ENCODE peak calls at places on chromosome 16, in seven cellular contexts. One of them, this sample, is unnamed.

GRCh38 chr16:14572535-14572934 is 57.5 kb downstream of the PARN start:
- DNase-seq in prostate gland: no peak
- DNase-seq in mucosa of descending colon: no peak
- DNase-seq in GM12878: no peak
- DNase-seq in D721Med: no peak
- DNase-seq in dorsolateral prefrontal cortex: no peak
- DNase-seq in cardiac muscle cell: no peak
- DNase-seq in this sample: no peak

GRCh38 chr16:77414752-77415231 is 20.0 kb downstream of the ADAMTS18 start:
- DNase-seq in mucosa of descending colon: no peak
- DNase-seq in GM12878: no peak
- DNase-seq in D721Med: no peak
- DNase-seq in dorsolateral prefrontal cortex: no peak
- DNase-seq in prostate gland: peak
- DNase-seq in cardiac muscle cell: no peak
- DNase-seq in this sample: no peak

GRCh38 chr16:88686062-88686438 is 257 bp downstream of the SNAI3 start:
- DNase-seq in D721Med: no peak
- DNase-seq in GM12878: no peak
- DNase-seq in cardiac muscle cell: no peak
- DNase-seq in dorsolateral prefrontal cortex: no peak
- DNase-seq in mucosa of descending colon: peak
- DNase-seq in prostate gland: no peak
- DNase-seq in this sample: no peak

GRCh38 chr16:89859809-89860075 is 13.7 kb upstream of the TCF25 start:
- DNase-seq in cardiac muscle cell: no peak
- DNase-seq in mucosa of descending colon: no peak
- DNase-seq in dorsolateral prefrontal cortex: no peak
- DNase-seq in prostate gland: no peak
- DNase-seq in GM12878: no peak
- DNase-seq in D721Med: no peak
- DNase-seq in this sample: no peak

GRCh38 chr16:66003196-66003595 is 363.3 kb upstream of the CDH5 start:
- DNase-seq in GM12878: no peak
- DNase-seq in prostate gland: no peak
- DNase-seq in D721Med: no peak
- DNase-seq in cardiac muscle cell: no peak
- DNase-seq in dorsolateral prefrontal cortex: no peak
- DNase-seq in mucosa of descending colon: peak
- DNase-seq in this sample: no peak

GRCh38 chr16:4972938-4973587 is 14.9 kb downstream of the SEC14L5 start:
- DNase-seq in cardiac muscle cell: no peak
- DNase-seq in GM12878: no peak
- DNase-seq in D721Med: no peak
- DNase-seq in prostate gland: no peak
- DNase-seq in mucosa of descending colon: no peak
- DNase-seq in dorsolateral prefrontal cortex: peak
- DNase-seq in this sample: no peak

GRCh38 chr16:86044881-86045600 is 146.1 kb downstream of the IRF8 start:
- DNase-seq in mucosa of descending colon: no peak
- DNase-seq in prostate gland: no peak
- DNase-seq in D721Med: no peak
- DNase-seq in GM12878: no peak
- DNase-seq in cardiac muscle cell: no peak
- DNase-seq in dorsolateral prefrontal cortex: no peak
- DNase-seq in this sample: no peak

GRCh38 chr16:66387817-66388332 is 21.4 kb downstream of the CDH5 start:
- DNase-seq in cardiac muscle cell: no peak
- DNase-seq in mucosa of descending colon: no peak
- DNase-seq in D721Med: no peak
- DNase-seq in GM12878: no peak
- DNase-seq in dorsolateral prefrontal cortex: no peak
- DNase-seq in prostate gland: no peak
- DNase-seq in this sample: no peak

GRCh38 chr16:12590963-12591362 is 212.7 kb downstream of the CPPED1 start:
- DNase-seq in cardiac muscle cell: no peak
- DNase-seq in GM12878: no peak
- DNase-seq in prostate gland: no peak
- DNase-seq in dorsolateral prefrontal cortex: no peak
- DNase-seq in mucosa of descending colon: no peak
- DNase-seq in D721Med: no peak
- DNase-seq in this sample: no peak

GRCh38 chr16:74774223-74775139 is at the start of gene FA2H:
- DNase-seq in mucosa of descending colon: peak
- DNase-seq in dorsolateral prefrontal cortex: peak
- DNase-seq in GM12878: no peak
- DNase-seq in cardiac muscle cell: peak
- DNase-seq in prostate gland: peak
- DNase-seq in D721Med: peak
- DNase-seq in this sample: no peak

GRCh38 chr16:58426095-58426494 is 33.8 kb downstream of the GINS3 start:
- DNase-seq in dorsolateral prefrontal cortex: peak
- DNase-seq in GM12878: peak
- DNase-seq in prostate gland: no peak
- DNase-seq in mucosa of descending colon: peak
- DNase-seq in D721Med: no peak
- DNase-seq in cardiac muscle cell: no peak
- DNase-seq in this sample: peak

GRCh38 chr16:24748242-24748641 is 18.8 kb downstream of the TNRC6A start:
- DNase-seq in D721Med: no peak
- DNase-seq in cardiac muscle cell: no peak
- DNase-seq in prostate gland: peak
- DNase-seq in mucosa of descending colon: no peak
- DNase-seq in GM12878: no peak
- DNase-seq in dorsolateral prefrontal cortex: peak
- DNase-seq in this sample: no peak

GRCh38 chr16:54867302-54867832 is 63.3 kb upstream of the IRX5 start:
- DNase-seq in dorsolateral prefrontal cortex: no peak
- DNase-seq in GM12878: no peak
- DNase-seq in cardiac muscle cell: no peak
- DNase-seq in mucosa of descending colon: no peak
- DNase-seq in D721Med: no peak
- DNase-seq in prostate gland: no peak
- DNase-seq in this sample: no peak

GRCh38 chr16:46573008-46573833 is 48.0 kb downstream of the SHCBP1 start:
- DNase-seq in GM12878: no peak
- DNase-seq in prostate gland: no peak
- DNase-seq in dorsolateral prefrontal cortex: no peak
- DNase-seq in mucosa of descending colon: no peak
- DNase-seq in cardiac muscle cell: no peak
- DNase-seq in D721Med: no peak
- DNase-seq in this sample: no peak

GRCh38 chr16:88815901-88816589 is 4.3 kb upstream of the APRT start:
- DNase-seq in mucosa of descending colon: peak
- DNase-seq in D721Med: no peak
- DNase-seq in cardiac muscle cell: peak
- DNase-seq in dorsolateral prefrontal cortex: no peak
- DNase-seq in prostate gland: no peak
- DNase-seq in GM12878: no peak
- DNase-seq in this sample: no peak

GRCh38 chr16:86585821-86586611 is 7.7 kb downstream of the FOXL1 start:
- DNase-seq in D721Med: no peak
- DNase-seq in GM12878: no peak
- DNase-seq in prostate gland: no peak
- DNase-seq in mucosa of descending colon: no peak
- DNase-seq in cardiac muscle cell: no peak
- DNase-seq in dorsolateral prefrontal cortex: no peak
- DNase-seq in this sample: no peak

GRCh38 chr16:49189286-49189685 is 92.4 kb downstream of the CBLN1 start:
- DNase-seq in mucosa of descending colon: no peak
- DNase-seq in GM12878: no peak
- DNase-seq in D721Med: no peak
- DNase-seq in prostate gland: no peak
- DNase-seq in cardiac muscle cell: no peak
- DNase-seq in dorsolateral prefrontal cortex: no peak
- DNase-seq in this sample: no peak

GRCh38 chr16:49179714-49180330 is 101.8 kb downstream of the CBLN1 start:
- DNase-seq in dorsolateral prefrontal cortex: no peak
- DNase-seq in mucosa of descending colon: peak
- DNase-seq in cardiac muscle cell: no peak
- DNase-seq in GM12878: no peak
- DNase-seq in prostate gland: no peak
- DNase-seq in D721Med: no peak
- DNase-seq in this sample: no peak

GRCh38 chr16:49181812-49182211 is 99.8 kb downstream of the CBLN1 start:
- DNase-seq in GM12878: no peak
- DNase-seq in mucosa of descending colon: peak
- DNase-seq in D721Med: no peak
- DNase-seq in cardiac muscle cell: no peak
- DNase-seq in prostate gland: no peak
- DNase-seq in dorsolateral prefrontal cortex: no peak
- DNase-seq in this sample: no peak

DNA sequence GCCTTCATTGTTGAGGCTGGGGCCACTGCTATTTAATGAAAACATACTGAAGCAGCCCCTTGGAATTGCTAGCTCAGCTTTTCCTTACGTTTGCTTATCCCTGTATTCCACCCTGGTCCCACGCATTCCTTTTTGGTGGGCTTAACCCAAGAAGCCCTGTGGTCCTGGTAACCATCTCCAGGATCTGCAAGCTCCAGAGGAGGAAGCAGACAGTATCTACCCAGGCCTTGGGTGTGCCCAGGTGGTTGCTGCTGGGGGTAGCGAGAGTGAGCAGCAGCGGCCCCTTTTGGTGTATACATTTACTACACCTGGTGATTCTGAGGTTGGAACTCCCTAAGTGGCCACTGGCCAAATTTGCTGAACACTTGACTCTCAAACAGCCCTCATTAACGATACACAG is 97.7 kb downstream of the CBLN1 start:
- DNase-seq in prostate gland: no peak
- DNase-seq in GM12878: no peak
- DNase-seq in dorsolateral prefrontal cortex: no peak
- DNase-seq in mucosa of descending colon: peak
- DNase-seq in D721Med: no peak
- DNase-seq in cardiac muscle cell: peak
- DNase-seq in this sample: no peak
- TF ChIP-seq CTCF in prostate gland: no peak
- TF ChIP-seq CTCF in GM12878: peak
- TF ChIP-seq CTCF in dorsolateral prefrontal cortex: no peak
- TF ChIP-seq CTCF in mucosa of descending colon: peak
- TF ChIP-seq CTCF in D721Med: peak
- TF ChIP-seq CTCF in cardiac muscle cell: no peak
- TF ChIP-seq CTCF in this sample: no peak

GRCh38 chr16:78727536-78727935 is 628.1 kb downstream of the WWOX start:
- DNase-seq in mucosa of descending colon: peak
- DNase-seq in prostate gland: no peak
- DNase-seq in dorsolateral prefrontal cortex: no peak
- DNase-seq in GM12878: no peak
- DNase-seq in cardiac muscle cell: no peak
- DNase-seq in D721Med: no peak
- DNase-seq in this sample: no peak
- TF ChIP-seq CTCF in mucosa of descending colon: no peak
- TF ChIP-seq CTCF in prostate gland: no peak
- TF ChIP-seq CTCF in dorsolateral prefrontal cortex: no peak
- TF ChIP-seq CTCF in GM12878: no peak
- TF ChIP-seq CTCF in cardiac muscle cell: no peak
- TF ChIP-seq CTCF in D721Med: no peak
- TF ChIP-seq CTCF in this sample: no peak

DNA sequence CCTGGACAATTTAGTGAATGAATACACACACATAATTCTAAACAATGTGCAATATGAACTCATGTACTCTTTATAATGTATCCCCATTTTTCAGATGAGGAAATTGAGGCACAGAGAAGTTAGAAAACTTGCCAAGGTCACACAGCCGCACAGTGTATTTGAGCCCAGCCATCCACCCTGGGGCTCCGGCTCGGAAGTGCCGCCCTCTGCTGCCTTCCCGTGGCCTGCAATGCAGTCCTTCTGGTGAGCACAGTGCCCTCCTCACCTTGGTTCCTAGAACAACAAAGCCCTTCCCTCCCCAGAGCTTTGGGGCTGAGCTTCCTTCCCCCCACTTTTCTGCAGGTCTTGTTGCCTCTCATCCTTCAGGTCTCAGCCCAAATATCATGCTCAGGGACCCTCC is 63.7 kb downstream of the C16orf78 start:
- DNase-seq in GM12878: no peak
- DNase-seq in dorsolateral prefrontal cortex: no peak
- DNase-seq in prostate gland: no peak
- DNase-seq in D721Med: no peak
- DNase-seq in cardiac muscle cell: no peak
- DNase-seq in mucosa of descending colon: no peak
- DNase-seq in this sample: no peak
- TF ChIP-seq CTCF in GM12878: no peak
- TF ChIP-seq CTCF in dorsolateral prefrontal cortex: no peak
- TF ChIP-seq CTCF in prostate gland: no peak
- TF ChIP-seq CTCF in D721Med: no peak
- TF ChIP-seq CTCF in cardiac muscle cell: no peak
- TF ChIP-seq CTCF in mucosa of descending colon: no peak
- TF ChIP-seq CTCF in this sample: no peak

GRCh38 chr16:35149550-35149949 is 1690.1 kb downstream of the TP53TG3F start:
- DNase-seq in mucosa of descending colon: no peak
- DNase-seq in prostate gland: no peak
- DNase-seq in cardiac muscle cell: no peak
- DNase-seq in D721Med: no peak
- DNase-seq in GM12878: no peak
- DNase-seq in dorsolateral prefrontal cortex: no peak
- DNase-seq in this sample: no peak

GRCh38 chr16:35154627-35155026 is 1695.2 kb downstream of the TP53TG3F start:
- DNase-seq in cardiac muscle cell: no peak
- DNase-seq in D721Med: no peak
- DNase-seq in mucosa of descending colon: no peak
- DNase-seq in dorsolateral prefrontal cortex: no peak
- DNase-seq in GM12878: no peak
- DNase-seq in prostate gland: no peak
- DNase-seq in this sample: no peak

GRCh38 chr16:35150805-35151312 is 1691.4 kb downstream of the TP53TG3F start:
- DNase-seq in mucosa of descending colon: no peak
- DNase-seq in GM12878: no peak
- DNase-seq in D721Med: no peak
- DNase-seq in prostate gland: no peak
- DNase-seq in dorsolateral prefrontal cortex: no peak
- DNase-seq in cardiac muscle cell: no peak
- DNase-seq in this sample: no peak

GRCh38 chr16:35148748-35149147 is 1689.3 kb downstream of the TP53TG3F start:
- DNase-seq in dorsolateral prefrontal cortex: no peak
- DNase-seq in mucosa of descending colon: no peak
- DNase-seq in cardiac muscle cell: no peak
- DNase-seq in D721Med: no peak
- DNase-seq in GM12878: no peak
- DNase-seq in prostate gland: no peak
- DNase-seq in this sample: no peak

GRCh38 chr16:35152067-35152627 is 1692.7 kb downstream of the TP53TG3F start:
- DNase-seq in prostate gland: no peak
- DNase-seq in GM12878: no peak
- DNase-seq in mucosa of descending colon: no peak
- DNase-seq in cardiac muscle cell: no peak
- DNase-seq in dorsolateral prefrontal cortex: no peak
- DNase-seq in D721Med: no peak
- DNase-seq in this sample: no peak
- TF ChIP-seq CTCF in prostate gland: no peak
- TF ChIP-seq CTCF in GM12878: no peak
- TF ChIP-seq CTCF in mucosa of descending colon: no peak
- TF ChIP-seq CTCF in cardiac muscle cell: no peak
- TF ChIP-seq CTCF in dorsolateral prefrontal cortex: no peak
- TF ChIP-seq CTCF in D721Med: no peak
- TF ChIP-seq CTCF in this sample: no peak